ENCODE peak calls at places on chromosome 2, in ten cellular contexts. One of them, this sample, is unnamed.

GRCh38 chr2:128714285-128714684 is 395.6 kb upstream of the HS6ST1 start:
- DNase-seq in CD4-positive, alpha-beta T cell: no peak
- DNase-seq in colonic mucosa: peak; percentile 17
- DNase-seq in CD4-positive, CD25-positive, alpha-beta regulatory T cell: no peak
- DNase-seq in lower lobe of right lung: no peak
- DNase-seq in OCI-LY7: no peak
- DNase-seq in psoas muscle: no peak
- DNase-seq in thyroid gland: no peak
- DNase-seq in mucosa of descending colon: no peak
- DNase-seq in mammary epithelial cell: no peak
- DNase-seq in this sample: no peak

GRCh38 chr2:167181134-167181533 is 292.9 kb downstream of the XIRP2 start:
- DNase-seq in CD4-positive, alpha-beta T cell: no peak
- DNase-seq in colonic mucosa: no peak
- DNase-seq in CD4-positive, CD25-positive, alpha-beta regulatory T cell: no peak
- DNase-seq in lower lobe of right lung: no peak
- DNase-seq in OCI-LY7: no peak
- DNase-seq in psoas muscle: no peak
- DNase-seq in thyroid gland: no peak
- DNase-seq in mucosa of descending colon: no peak
- DNase-seq in mammary epithelial cell: peak; percentile 74
- DNase-seq in this sample: no peak

GRCh38 chr2:25618676-25619075 is 54.7 kb downstream of the DTNB start:
- DNase-seq in CD4-positive, alpha-beta T cell: no peak
- DNase-seq in colonic mucosa: no peak
- DNase-seq in CD4-positive, CD25-positive, alpha-beta regulatory T cell: no peak
- DNase-seq in lower lobe of right lung: no peak
- DNase-seq in OCI-LY7: no peak
- DNase-seq in psoas muscle: no peak
- DNase-seq in thyroid gland: no peak
- DNase-seq in mucosa of descending colon: no peak
- DNase-seq in mammary epithelial cell: peak; percentile 93
- DNase-seq in this sample: no peak

GRCh38 chr2:202032841-202033316 is 776 bp upstream of the FZD7 start:
- DNase-seq in CD4-positive, alpha-beta T cell: peak; percentile 9
- DNase-seq in colonic mucosa: peak; percentile 41
- DNase-seq in CD4-positive, CD25-positive, alpha-beta regulatory T cell: peak; percentile 23
- DNase-seq in lower lobe of right lung: peak; percentile 74
- DNase-seq in OCI-LY7: peak; percentile 26
- DNase-seq in psoas muscle: peak; percentile 85
- DNase-seq in thyroid gland: peak; percentile 77
- DNase-seq in mucosa of descending colon: peak; percentile 72
- DNase-seq in mammary epithelial cell: peak; percentile 66
- DNase-seq in this sample: peak; percentile 42

GRCh38 chr2:73917296-73917695 is 9.4 kb upstream of the DGUOK start:
- DNase-seq in CD4-positive, alpha-beta T cell: no peak
- DNase-seq in colonic mucosa: no peak
- DNase-seq in CD4-positive, CD25-positive, alpha-beta regulatory T cell: no peak
- DNase-seq in lower lobe of right lung: no peak
- DNase-seq in OCI-LY7: no peak
- DNase-seq in psoas muscle: no peak
- DNase-seq in thyroid gland: no peak
- DNase-seq in mucosa of descending colon: no peak
- DNase-seq in mammary epithelial cell: no peak
- DNase-seq in this sample: no peak

GRCh38 chr2:232937278-232937906 is 67.3 kb downstream of the SNORC start:
- DNase-seq in CD4-positive, alpha-beta T cell: no peak
- DNase-seq in colonic mucosa: no peak
- DNase-seq in CD4-positive, CD25-positive, alpha-beta regulatory T cell: no peak
- DNase-seq in lower lobe of right lung: no peak
- DNase-seq in OCI-LY7: no peak
- DNase-seq in psoas muscle: no peak
- DNase-seq in thyroid gland: no peak
- DNase-seq in mucosa of descending colon: no peak
- DNase-seq in mammary epithelial cell: peak; percentile 69
- DNase-seq in this sample: no peak

GRCh38 chr2:160507046-160507407 is 13.4 kb upstream of the RBMS1 start:
- DNase-seq in CD4-positive, alpha-beta T cell: no peak
- DNase-seq in colonic mucosa: no peak
- DNase-seq in CD4-positive, CD25-positive, alpha-beta regulatory T cell: no peak
- DNase-seq in lower lobe of right lung: no peak
- DNase-seq in OCI-LY7: no peak
- DNase-seq in psoas muscle: no peak
- DNase-seq in thyroid gland: no peak
- DNase-seq in mucosa of descending colon: no peak
- DNase-seq in mammary epithelial cell: no peak
- DNase-seq in this sample: no peak

GRCh38 chr2:231648579-231649174 is 56.0 kb downstream of the TEX44 start:
- DNase-seq in CD4-positive, alpha-beta T cell: peak; percentile 37
- DNase-seq in colonic mucosa: peak; percentile 91
- DNase-seq in CD4-positive, CD25-positive, alpha-beta regulatory T cell: peak; percentile 37
- DNase-seq in lower lobe of right lung: peak; percentile 87
- DNase-seq in OCI-LY7: peak; percentile 81
- DNase-seq in psoas muscle: peak; percentile 87
- DNase-seq in thyroid gland: peak; percentile 85
- DNase-seq in mucosa of descending colon: peak; percentile 94
- DNase-seq in mammary epithelial cell: peak; percentile 52
- DNase-seq in this sample: peak; percentile 91

GRCh38 chr2:156322103-156322671 is 10.3 kb downstream of the NR4A2 start:
- DNase-seq in CD4-positive, alpha-beta T cell: no peak
- DNase-seq in colonic mucosa: peak; percentile 60
- DNase-seq in CD4-positive, CD25-positive, alpha-beta regulatory T cell: no peak
- DNase-seq in lower lobe of right lung: no peak
- DNase-seq in OCI-LY7: no peak
- DNase-seq in psoas muscle: peak; percentile 28
- DNase-seq in thyroid gland: no peak
- DNase-seq in mucosa of descending colon: peak; percentile 56
- DNase-seq in mammary epithelial cell: no peak
- DNase-seq in this sample: peak; percentile 42

GRCh38 chr2:223759569-223760430 is 77.6 kb downstream of the AP1S3 start:
- DNase-seq in CD4-positive, alpha-beta T cell: no peak
- DNase-seq in colonic mucosa: no peak
- DNase-seq in CD4-positive, CD25-positive, alpha-beta regulatory T cell: no peak
- DNase-seq in lower lobe of right lung: no peak
- DNase-seq in OCI-LY7: no peak
- DNase-seq in psoas muscle: no peak
- DNase-seq in thyroid gland: no peak
- DNase-seq in mucosa of descending colon: no peak
- DNase-seq in mammary epithelial cell: peak; percentile 97
- DNase-seq in this sample: peak; percentile 19

GRCh38 chr2:109402180-109402579 is 211.6 kb downstream of the SEPTIN10 start:
- DNase-seq in CD4-positive, alpha-beta T cell: no peak
- DNase-seq in colonic mucosa: no peak
- DNase-seq in CD4-positive, CD25-positive, alpha-beta regulatory T cell: no peak
- DNase-seq in lower lobe of right lung: no peak
- DNase-seq in OCI-LY7: no peak
- DNase-seq in psoas muscle: no peak
- DNase-seq in thyroid gland: no peak
- DNase-seq in mucosa of descending colon: no peak
- DNase-seq in mammary epithelial cell: no peak
- DNase-seq in this sample: no peak

GRCh38 chr2:200156140-200156858 is 150.2 kb upstream of the SPATS2L start:
- DNase-seq in CD4-positive, alpha-beta T cell: no peak
- DNase-seq in colonic mucosa: no peak
- DNase-seq in CD4-positive, CD25-positive, alpha-beta regulatory T cell: no peak
- DNase-seq in lower lobe of right lung: no peak
- DNase-seq in OCI-LY7: no peak
- DNase-seq in psoas muscle: peak; percentile 56
- DNase-seq in thyroid gland: no peak
- DNase-seq in mucosa of descending colon: no peak
- DNase-seq in mammary epithelial cell: peak; percentile 83
- DNase-seq in this sample: peak; percentile 60

GRCh38 chr2:227939271-227940027 is 68.0 kb downstream of the DAW1 start:
- DNase-seq in CD4-positive, alpha-beta T cell: no peak
- DNase-seq in colonic mucosa: no peak
- DNase-seq in CD4-positive, CD25-positive, alpha-beta regulatory T cell: no peak
- DNase-seq in lower lobe of right lung: no peak
- DNase-seq in OCI-LY7: peak; percentile 21
- DNase-seq in psoas muscle: no peak
- DNase-seq in thyroid gland: no peak
- DNase-seq in mucosa of descending colon: no peak
- DNase-seq in mammary epithelial cell: peak; percentile 16
- DNase-seq in this sample: peak; percentile 27

GRCh38 chr2:96090181-96090500 is 26.2 kb downstream of the ADRA2B start:
- DNase-seq in CD4-positive, alpha-beta T cell: no peak
- DNase-seq in colonic mucosa: peak; percentile 16
- DNase-seq in CD4-positive, CD25-positive, alpha-beta regulatory T cell: no peak
- DNase-seq in lower lobe of right lung: peak; percentile 13
- DNase-seq in OCI-LY7: no peak
- DNase-seq in psoas muscle: peak; percentile 8
- DNase-seq in thyroid gland: no peak
- DNase-seq in mucosa of descending colon: peak; percentile 13
- DNase-seq in mammary epithelial cell: no peak
- DNase-seq in this sample: no peak

GRCh38 chr2:1823187-1824169 is 79.2 kb upstream of the PXDN start:
- DNase-seq in CD4-positive, alpha-beta T cell: no peak
- DNase-seq in colonic mucosa: no peak
- DNase-seq in CD4-positive, CD25-positive, alpha-beta regulatory T cell: no peak
- DNase-seq in lower lobe of right lung: no peak
- DNase-seq in OCI-LY7: no peak
- DNase-seq in psoas muscle: peak; percentile 52
- DNase-seq in thyroid gland: no peak
- DNase-seq in mucosa of descending colon: no peak
- DNase-seq in mammary epithelial cell: no peak
- DNase-seq in this sample: no peak

GRCh38 chr2:142722086-142722485 is 155.4 kb upstream of the KYNU start:
- DNase-seq in CD4-positive, alpha-beta T cell: no peak
- DNase-seq in colonic mucosa: no peak
- DNase-seq in CD4-positive, CD25-positive, alpha-beta regulatory T cell: no peak
- DNase-seq in lower lobe of right lung: no peak
- DNase-seq in OCI-LY7: no peak
- DNase-seq in psoas muscle: no peak
- DNase-seq in thyroid gland: no peak
- DNase-seq in mucosa of descending colon: no peak
- DNase-seq in mammary epithelial cell: no peak
- DNase-seq in this sample: no peak

GRCh38 chr2:12558519-12558918 is 158.2 kb upstream of the TRIB2 start:
- DNase-seq in CD4-positive, alpha-beta T cell: no peak
- DNase-seq in colonic mucosa: no peak
- DNase-seq in CD4-positive, CD25-positive, alpha-beta regulatory T cell: no peak
- DNase-seq in lower lobe of right lung: no peak
- DNase-seq in OCI-LY7: no peak
- DNase-seq in psoas muscle: no peak
- DNase-seq in thyroid gland: no peak
- DNase-seq in mucosa of descending colon: no peak
- DNase-seq in mammary epithelial cell: no peak
- DNase-seq in this sample: no peak

GRCh38 chr2:153074207-153074606 is 355.8 kb downstream of the ARL6IP6 start:
- DNase-seq in CD4-positive, alpha-beta T cell: no peak
- DNase-seq in colonic mucosa: no peak
- DNase-seq in CD4-positive, CD25-positive, alpha-beta regulatory T cell: no peak
- DNase-seq in lower lobe of right lung: no peak
- DNase-seq in OCI-LY7: no peak
- DNase-seq in psoas muscle: no peak
- DNase-seq in thyroid gland: no peak
- DNase-seq in mucosa of descending colon: no peak
- DNase-seq in mammary epithelial cell: peak; percentile 36
- DNase-seq in this sample: no peak

GRCh38 chr2:204958371-204958770 is 413.1 kb downstream of the PARD3B start:
- DNase-seq in CD4-positive, alpha-beta T cell: no peak
- DNase-seq in colonic mucosa: no peak
- DNase-seq in CD4-positive, CD25-positive, alpha-beta regulatory T cell: no peak
- DNase-seq in lower lobe of right lung: no peak
- DNase-seq in OCI-LY7: no peak
- DNase-seq in psoas muscle: no peak
- DNase-seq in thyroid gland: no peak
- DNase-seq in mucosa of descending colon: no peak
- DNase-seq in mammary epithelial cell: no peak
- DNase-seq in this sample: no peak
- H3K9me3 ChIP-seq in CD4-positive, alpha-beta T cell: no peaks in the 10 kb centered on the region
- H3K9me3 ChIP-seq in colonic mucosa: no peaks in the 10 kb centered on the region
- H3K9me3 ChIP-seq in CD4-positive, CD25-positive, alpha-beta regulatory T cell: no peaks in the 10 kb centered on the region
- H3K9me3 ChIP-seq in lower lobe of right lung: no peaks in the 10 kb centered on the region
- H3K9me3 ChIP-seq in OCI-LY7: no peaks in the 10 kb centered on the region
- H3K9me3 ChIP-seq in psoas muscle: no peaks in the 10 kb centered on the region
- H3K9me3 ChIP-seq in thyroid gland: no peaks in the 10 kb centered on the region
- H3K9me3 ChIP-seq in mucosa of descending colon: no peaks in the 10 kb centered on the region
- H3K9me3 ChIP-seq in mammary epithelial cell: no peaks in the 10 kb centered on the region
- H3K9me3 ChIP-seq in this sample: no peaks in the 10 kb centered on the region

GRCh38 chr2:62277688-62278087 is 81.8 kb downstream of the B3GNT2 start:
- DNase-seq in CD4-positive, alpha-beta T cell: no peak
- DNase-seq in colonic mucosa: no peak
- DNase-seq in CD4-positive, CD25-positive, alpha-beta regulatory T cell: no peak
- DNase-seq in lower lobe of right lung: no peak
- DNase-seq in OCI-LY7: peak; percentile 18
- DNase-seq in psoas muscle: no peak
- DNase-seq in thyroid gland: no peak
- DNase-seq in mucosa of descending colon: no peak
- DNase-seq in mammary epithelial cell: no peak
- DNase-seq in this sample: no peak
- H3K9me3 ChIP-seq in CD4-positive, alpha-beta T cell: peaks cover 18% of the 10 kb centered on the region
- H3K9me3 ChIP-seq in colonic mucosa: no peaks in the 10 kb centered on the region
- H3K9me3 ChIP-seq in CD4-positive, CD25-positive, alpha-beta regulatory T cell: peaks cover 6% of the 10 kb centered on the region
- H3K9me3 ChIP-seq in lower lobe of right lung: peaks cover 16% of the 10 kb centered on the region
- H3K9me3 ChIP-seq in OCI-LY7: peaks cover 31% of the 10 kb centered on the region
- H3K9me3 ChIP-seq in psoas muscle: no peaks in the 10 kb centered on the region
- H3K9me3 ChIP-seq in thyroid gland: no peaks in the 10 kb centered on the region
- H3K9me3 ChIP-seq in mucosa of descending colon: peaks cover 17% of the 10 kb centered on the region
- H3K9me3 ChIP-seq in mammary epithelial cell: peaks cover 10% of the 10 kb centered on the region
- H3K9me3 ChIP-seq in this sample: no peaks in the 10 kb centered on the region

DNA sequence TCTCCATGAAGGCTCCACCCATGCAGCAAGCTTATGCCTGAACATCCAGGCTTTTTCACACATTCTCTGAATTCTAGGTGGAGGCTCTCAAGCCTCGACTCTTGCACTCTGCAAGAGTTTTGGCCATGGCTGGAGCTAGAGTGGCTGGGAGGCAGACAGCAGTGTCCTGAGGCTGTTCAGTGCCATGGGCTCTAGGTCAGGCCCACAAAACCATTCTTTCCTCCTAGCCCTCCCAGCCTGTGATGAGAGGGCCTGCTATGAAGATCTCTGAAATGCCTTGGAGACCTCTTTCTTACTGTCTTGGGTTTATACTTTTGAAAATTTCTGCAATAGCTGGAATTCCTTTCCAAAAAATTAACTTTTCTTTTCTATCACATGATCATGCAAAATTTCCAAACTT is 210.7 kb downstream of the RND3 start:
- DNase-seq in CD4-positive, alpha-beta T cell: no peak
- DNase-seq in colonic mucosa: no peak
- DNase-seq in CD4-positive, CD25-positive, alpha-beta regulatory T cell: no peak
- DNase-seq in lower lobe of right lung: no peak
- DNase-seq in OCI-LY7: no peak
- DNase-seq in psoas muscle: no peak
- DNase-seq in thyroid gland: no peak
- DNase-seq in mucosa of descending colon: no peak
- DNase-seq in mammary epithelial cell: no peak
- DNase-seq in this sample: no peak
- H3K9me3 ChIP-seq in CD4-positive, alpha-beta T cell: peaks cover 3% of the 10 kb centered on the region
- H3K9me3 ChIP-seq in colonic mucosa: no peaks in the 10 kb centered on the region
- H3K9me3 ChIP-seq in CD4-positive, CD25-positive, alpha-beta regulatory T cell: no peaks in the 10 kb centered on the region
- H3K9me3 ChIP-seq in lower lobe of right lung: peaks cover 8% of the 10 kb centered on the region
- H3K9me3 ChIP-seq in OCI-LY7: no peaks in the 10 kb centered on the region
- H3K9me3 ChIP-seq in psoas muscle: peaks cover 4% of the 10 kb centered on the region
- H3K9me3 ChIP-seq in thyroid gland: no peaks in the 10 kb centered on the region
- H3K9me3 ChIP-seq in mucosa of descending colon: peaks cover 10% of the 10 kb centered on the region
- H3K9me3 ChIP-seq in mammary epithelial cell: peaks cover 11% of the 10 kb centered on the region
- H3K9me3 ChIP-seq in this sample: no peaks in the 10 kb centered on the region

DNA sequence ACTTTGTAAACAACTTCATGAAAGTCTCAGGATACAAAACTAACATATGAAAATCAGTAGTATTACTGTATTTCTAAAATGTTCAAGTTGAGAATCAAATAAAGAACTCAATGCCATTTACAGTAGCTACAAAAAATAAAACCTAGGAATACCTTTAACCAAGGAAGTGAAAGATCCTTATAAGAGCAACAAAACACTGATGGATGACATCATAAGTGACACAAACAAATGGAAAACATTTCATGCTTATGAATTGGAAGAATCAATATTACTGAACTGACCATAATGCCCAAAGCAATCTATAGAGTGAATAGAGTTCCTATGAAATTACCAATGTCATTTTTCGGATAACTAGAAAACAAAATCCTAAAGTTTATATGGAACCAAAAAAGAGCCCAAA is 1038.1 kb downstream of the SUCLG1 start:
- DNase-seq in CD4-positive, alpha-beta T cell: no peak
- DNase-seq in colonic mucosa: no peak
- DNase-seq in CD4-positive, CD25-positive, alpha-beta regulatory T cell: no peak
- DNase-seq in lower lobe of right lung: no peak
- DNase-seq in OCI-LY7: no peak
- DNase-seq in psoas muscle: no peak
- DNase-seq in thyroid gland: no peak
- DNase-seq in mucosa of descending colon: no peak
- DNase-seq in mammary epithelial cell: no peak
- DNase-seq in this sample: no peak
- H3K9me3 ChIP-seq in CD4-positive, alpha-beta T cell: peaks cover 21% of the 10 kb centered on the region
- H3K9me3 ChIP-seq in colonic mucosa: no peaks in the 10 kb centered on the region
- H3K9me3 ChIP-seq in CD4-positive, CD25-positive, alpha-beta regulatory T cell: peaks cover 4% of the 10 kb centered on the region
- H3K9me3 ChIP-seq in lower lobe of right lung: peaks cover 25% of the 10 kb centered on the region
- H3K9me3 ChIP-seq in OCI-LY7: peaks cover 14% of the 10 kb centered on the region
- H3K9me3 ChIP-seq in psoas muscle: peaks cover 9% of the 10 kb centered on the region
- H3K9me3 ChIP-seq in thyroid gland: no peaks in the 10 kb centered on the region
- H3K9me3 ChIP-seq in mucosa of descending colon: peaks cover 18% of the 10 kb centered on the region
- H3K9me3 ChIP-seq in mammary epithelial cell: no peaks in the 10 kb centered on the region
- H3K9me3 ChIP-seq in this sample: no peaks in the 10 kb centered on the region

This sample was measured in body of pancreas.